ENCODE peak calls at places on chromosomes 4 and X, in nine cellular contexts. U, Y, O, J, S, X, C, A and E are unnamed samples.

GRCh38 chr4:15717647-15718416 is 15.0 kb downstream of the BST1 start:
- DNase-seq in U (no peak), Y (peak), O (no peak), J (no peak), S (no peak), X (no peak), C (no peak), A (no peak), E (no peak)

GRCh38 chrX:15680401-15680800 is 15.8 kb upstream of the CLTRN start:
- DNase-seq in U (no peak), Y (peak), O (no peak), J (no peak), S (no peak), X (no peak), C (no peak), A (no peak), E (no peak)

GRCh38 chrX:134886201-134886600 is 104.6 kb upstream of the SMIM10 start:
- DNase-seq in U (no peak), Y (peak), O (no peak), J (no peak), S (no peak), X (no peak), C (no peak), A (no peak), E (no peak)

GRCh38 chr4:41069268-41069667 is 145.1 kb downstream of the APBB2 start:
- DNase-seq in U (no peak), Y (peak), O (no peak), J (peak), S (no peak), X (no peak), C (no peak), A (no peak), E (no peak)

GRCh38 chr4:13540446-13541175 is 3.7 kb downstream of the NKX3-2 start:
- DNase-seq in U (no peak), Y (no peak), O (no peak), J (no peak), S (no peak), X (no peak), C (no peak), A (no peak), E (no peak)

GRCh38 chrX:109440475-109440874 is 41.4 kb downstream of the GUCY2F start:
- DNase-seq in U (no peak), Y (no peak), O (no peak), J (no peak), S (no peak), X (no peak), C (no peak), A (no peak), E (no peak)

GRCh38 chr4:59248313-59248712 is 1951.8 kb upstream of the ADGRL3 start:
- DNase-seq in U (no peak), Y (no peak), O (no peak), J (no peak), S (no peak), X (no peak), C (no peak), A (no peak), E (no peak)

GRCh38 chrX:122512561-122513072 is 671.5 kb upstream of the GRIA3 start:
- DNase-seq in U (no peak), Y (no peak), O (no peak), J (no peak), S (no peak), X (no peak), C (no peak), A (no peak), E (no peak)

GRCh38 chr4:10015140-10015753 is 6.0 kb downstream of the SLC2A9 start:
- DNase-seq in U (no peak), Y (peak), O (peak), J (no peak), S (peak), X (no peak), C (no peak), A (peak), E (peak)

GRCh38 chrX:130086414-130087207 is 23.7 kb downstream of the ELF4 start:
- DNase-seq in U (peak), Y (no peak), O (no peak), J (no peak), S (no peak), X (no peak), C (no peak), A (no peak), E (no peak)

GRCh38 chr4:104728380-104729122 is 233.9 kb upstream of the CXXC4 start:
- DNase-seq in U (no peak), Y (peak), O (no peak), J (no peak), S (peak), X (no peak), C (no peak), A (no peak), E (no peak)

GRCh38 chr4:13289391-13289790 is 194.7 kb downstream of the RAB28 start:
- DNase-seq in U (no peak), Y (peak), O (no peak), J (no peak), S (peak), X (no peak), C (no peak), A (no peak), E (no peak)

DNA sequence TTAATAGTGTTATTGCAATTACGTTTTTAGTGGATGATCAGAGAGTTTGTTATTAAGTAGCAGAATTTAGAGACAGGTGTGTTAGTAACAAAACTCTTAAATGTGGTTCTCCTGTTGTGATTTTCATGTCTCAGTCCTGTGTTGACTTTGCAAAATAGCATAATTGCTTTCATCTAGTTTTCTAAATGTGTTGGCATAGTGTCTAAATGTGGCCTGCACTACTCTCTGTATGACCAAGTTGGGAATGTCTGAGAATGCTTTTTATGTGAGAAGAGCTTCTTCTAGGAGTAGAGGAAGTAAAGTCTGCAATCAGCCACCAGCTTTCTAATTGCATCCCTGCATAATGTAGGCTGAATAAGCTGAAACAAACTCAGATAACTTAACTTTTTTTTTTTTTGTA is 158.6 kb upstream of the FAT1 start:
- DNase-seq in U (no peak), Y (no peak), O (no peak), J (no peak), S (no peak), X (no peak), C (no peak), A (no peak), E (no peak)
- H3K27ac ChIP-seq in U (no peak), Y (no peak), O (no peak), J (no peak), S (no peak), X (no peak), C (no peak), A (no peak), E (no peak)

GRCh38 chrX:53682885-53683555 is 3.5 kb downstream of the HUWE1 start:
- DNase-seq in U (no peak), Y (peak), O (peak), J (peak), S (peak), X (no peak), C (no peak), A (no peak), E (no peak)

GRCh38 chrX:53685711-53686110 is 808 bp downstream of the HUWE1 start:
- DNase-seq in U (no peak), Y (peak), O (no peak), J (no peak), S (no peak), X (no peak), C (no peak), A (no peak), E (no peak)

GRCh38 chrX:53681661-53682060 is 4.9 kb downstream of the HUWE1 start:
- DNase-seq in U (no peak), Y (peak), O (no peak), J (no peak), S (no peak), X (no peak), C (no peak), A (no peak), E (no peak)

GRCh38 chrX:53684415-53685192 is 1.9 kb downstream of the HUWE1 start:
- DNase-seq in U (peak), Y (no peak), O (no peak), J (no peak), S (no peak), X (no peak), C (no peak), A (peak), E (no peak)

GRCh38 chrX:53683556-53684414 is 2.7 kb downstream of the HUWE1 start:
- DNase-seq in U (peak), Y (peak), O (peak), J (peak), S (peak), X (peak), C (peak), A (peak), E (peak)
- TF ChIP-seq POLR2A in U (peak), Y (peak), O (no peak), J (peak), S (peak), X (peak), C (peak), A (peak), E (peak)

DNA sequence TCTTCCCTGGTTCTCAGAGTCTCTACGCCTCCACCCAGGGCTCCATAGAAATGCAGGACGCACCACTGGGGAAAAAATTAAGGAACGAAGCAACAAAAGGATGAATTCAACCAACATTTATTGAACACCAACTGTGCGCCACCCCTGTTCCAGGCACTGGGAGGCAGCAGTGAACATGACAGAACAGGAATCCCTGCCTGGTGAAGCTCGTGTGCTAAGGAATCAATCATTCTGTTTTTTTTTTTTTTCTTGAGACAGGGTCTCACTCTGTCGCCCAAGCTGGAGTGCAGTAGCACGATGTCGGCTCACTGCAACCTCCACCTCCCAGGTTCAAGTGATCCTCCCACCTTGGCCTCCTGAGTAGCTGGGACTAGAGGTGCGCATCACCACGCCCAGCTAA is 1.9 kb upstream of the FTSJ1 start:
- DNase-seq in U (no peak), Y (no peak), O (no peak), J (no peak), S (no peak), X (no peak), C (no peak), A (no peak), E (no peak)
- H3K27ac ChIP-seq in U (no peak), Y (no peak), O (no peak), J (no peak), S (no peak), X (no peak), C (no peak), A (no peak), E (no peak)

GRCh38 chrX:135892781-135893180 is 463 bp downstream of the CT45A10 start:
- DNase-seq in U (peak), Y (no peak), O (no peak), J (no peak), S (no peak), X (no peak), C (no peak), A (no peak), E (no peak)

GRCh38 chrX:135890087-135890585 is 3.1 kb downstream of the CT45A10 start:
- DNase-seq in U (peak), Y (no peak), O (no peak), J (no peak), S (no peak), X (no peak), C (no peak), A (no peak), E (no peak)

GRCh38 chrX:135893294-135893817 is at the start of the genes CT45A10 and SAGE1:
- DNase-seq in U (peak), Y (no peak), O (peak), J (no peak), S (no peak), X (no peak), C (no peak), A (no peak), E (no peak)
- TF ChIP-seq POLR2A in U (no peak), Y (no peak), O (no peak), J (no peak), S (no peak), X (no peak), C (no peak), A (no peak), E (no peak)

GRCh38 chrX:2267890-2268289 is 232.9 kb downstream of the DHRSX start:
- DNase-seq in U (no peak), Y (no peak), O (no peak), J (no peak), S (no peak), X (no peak), C (no peak), A (no peak), E (no peak)

GRCh38 chrX:2266445-2267349 is 234.1 kb downstream of the DHRSX start:
- DNase-seq in U (peak), Y (no peak), O (no peak), J (no peak), S (no peak), X (no peak), C (no peak), A (no peak), E (no peak)

DNA sequence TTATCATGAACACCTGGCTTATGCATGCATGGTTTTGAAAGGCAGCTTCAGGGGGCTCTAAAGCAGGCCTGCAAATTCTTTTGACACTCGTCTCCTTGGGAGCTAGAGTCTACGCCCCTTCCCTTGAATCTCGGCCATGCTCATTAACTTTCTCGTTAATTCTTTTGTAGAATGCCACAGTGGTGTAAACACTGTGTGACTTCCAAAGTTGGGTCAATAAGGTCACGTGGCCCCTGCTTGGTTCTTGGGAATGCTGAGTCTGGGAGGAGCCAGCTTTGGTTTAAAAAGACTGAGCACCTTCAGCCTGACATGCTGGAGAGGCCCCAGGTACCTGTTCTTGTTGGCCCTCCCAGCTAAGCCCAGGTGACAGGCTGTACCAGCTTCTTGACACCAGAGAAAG is 228.4 kb downstream of the DHRSX start:
- DNase-seq in U (no peak), Y (no peak), O (no peak), J (no peak), S (no peak), X (no peak), C (no peak), A (no peak), E (no peak)
- H3K27ac ChIP-seq in U (no peak), Y (no peak), O (no peak), J (no peak), S (no peak), X (no peak), C (no peak), A (no peak), E (no peak)